ENCODE peak calls at places on chromosomes 11 and 22, in seven cellular contexts. J is NCI-H1930; N is esophagus muscularis mucosa; Z is NCI-H446; P is activated T-cell treated with anti-CD3 and anti-CD28 coated beads, Interleukin-2, amount 50 U/mL, for 24 hours; Y is hippocampal formation; B is activated CD4-positive, alpha-beta T cell treated with anti-CD3 and anti-CD28 coated beads, Interleukin-2, amount 50 U/mL, for 48 hours. C is an unnamed sample.

GRCh38 chr11:111944139-111944538 is 7.0 kb downstream of the DIXDC1 start:
- DNase-seq in J (no peak), N (no peak), Z (no peak), P (no peak), Y (no peak), B (no peak), C (peak)

GRCh38 chr22:22060200-22061084 is 77.9 kb upstream of the TOP3B start:
- DNase-seq in J (peak), N (peak), Z (no peak), P (peak), Y (no peak), B (peak), C (no peak)

GRCh38 chr11:35232961-35233360 is 94.0 kb downstream of the CD44 start:
- DNase-seq in J (no peak), N (no peak), Z (no peak), P (no peak), Y (no peak), B (no peak), C (no peak)

GRCh38 chr11:94588366-94588952 is 21.3 kb downstream of the PIWIL4 start:
- DNase-seq in J (no peak), N (no peak), Z (no peak), P (no peak), Y (no peak), B (no peak), C (no peak)

GRCh38 chr11:73239111-73239521 is 21.0 kb downstream of the P2RY2 start:
- DNase-seq in J (no peak), N (no peak), Z (no peak), P (no peak), Y (no peak), B (no peak), C (no peak)

GRCh38 chr22:35648066-35649025 is at the start of gene APOL6:
- DNase-seq in J (no peak), N (peak), Z (no peak), P (peak), Y (peak), B (peak), C (peak)

GRCh38 chr11:6237271-6237670 is 1.6 kb upstream of the CNGA4 start:
- DNase-seq in J (no peak), N (no peak), Z (no peak), P (no peak), Y (no peak), B (no peak), C (no peak)

GRCh38 chr11:66068923-66069714 is 953 bp upstream of the PACS1 start:
- DNase-seq in J (peak), N (no peak), Z (no peak), P (peak), Y (peak), B (peak), C (peak)

GRCh38 chr22:37545703-37546435 is 14.4 kb upstream of the CDC42EP1 start:
- DNase-seq in J (no peak), N (peak), Z (no peak), P (no peak), Y (no peak), B (no peak), C (peak)

GRCh38 chr11:42631223-42631843 is 680.5 kb upstream of the API5 start:
- DNase-seq in J (no peak), N (no peak), Z (peak), P (no peak), Y (peak), B (no peak), C (no peak)

GRCh38 chr11:10809373-10810199 is 860 bp upstream of the EIF4G2 start:
- DNase-seq in J (no peak), N (no peak), Z (no peak), P (no peak), Y (peak), B (peak), C (peak)

GRCh38 chr11:3747704-3748103 is 49.6 kb downstream of the NUP98 start:
- DNase-seq in J (no peak), N (no peak), Z (no peak), P (no peak), Y (no peak), B (no peak), C (peak)

GRCh38 chr22:33519140-33519973 is 400.9 kb downstream of the LARGE1 start:
- DNase-seq in J (no peak), N (no peak), Z (no peak), P (no peak), Y (peak), B (no peak), C (peak)

GRCh38 chr11:13316528-13316961 is 39.0 kb downstream of the BMAL1 start:
- DNase-seq in J (no peak), N (no peak), Z (no peak), P (no peak), Y (no peak), B (no peak), C (peak)

GRCh38 chr22:42646569-42647525 is 2.3 kb downstream of the CYB5R3 start:
- DNase-seq in J (no peak), N (no peak), Z (no peak), P (no peak), Y (no peak), B (no peak), C (no peak)

GRCh38 chr11:43868852-43869567 is 11.6 kb upstream of the ALKBH3 start:
- DNase-seq in J (no peak), N (no peak), Z (no peak), P (peak), Y (no peak), B (peak), C (peak)

GRCh38 chr11:57763568-57763967 is 2.0 kb downstream of the CTNND1 start:
- DNase-seq in J (no peak), N (no peak), Z (no peak), P (no peak), Y (peak), B (no peak), C (peak)

GRCh38 chr11:17517186-17517585 is 27.0 kb downstream of the USH1C start:
- DNase-seq in J (no peak), N (no peak), Z (no peak), P (no peak), Y (no peak), B (no peak), C (no peak)

GRCh38 chr11:63445720-63446119 is 45.2 kb downstream of the PLAAT5 start:
- DNase-seq in J (no peak), N (no peak), Z (no peak), P (peak), Y (no peak), B (peak), C (peak)

GRCh38 chr22:25334091-25334490 is 114.7 kb downstream of the CRYBB2 start:
- DNase-seq in J (no peak), N (no peak), Z (no peak), P (peak), Y (peak), B (peak), C (peak)